ENCODE peak calls at places on chromosomes 13 and 19, in nine cellular contexts. A, C, W, R, J, Q, T, E and D are unnamed samples.

GRCh38 chr13:50701469-50701868 is 142.0 kb downstream of the DLEU7 start:
- DNase-seq in C (no peak), Q (no peak), E (no peak), R (no peak), W (no peak), T (no peak), A (no peak), J (no peak), D (no peak)

GRCh38 chr13:95083758-95084157 is 217.5 kb downstream of the ABCC4 start:
- DNase-seq in E (peak), T (no peak), J (no peak), Q (peak), R (no peak), W (no peak), C (peak), A (no peak), D (no peak)

GRCh38 chr19:55240713-55241020 is 12.1 kb upstream of the TMEM86B start:
- DNase-seq in E (no peak), Q (no peak), T (no peak), A (no peak), J (no peak), C (no peak), W (no peak), R (no peak), D (no peak)

GRCh38 chr19:42412223-42412622 is 15.0 kb downstream of the LIPE start:
- DNase-seq in W (no peak), R (no peak), E (no peak), J (peak), A (peak), C (no peak), T (no peak), Q (no peak), D (no peak)

GRCh38 chr13:42832341-42833153 is 51.2 kb downstream of the FAM216B start:
- DNase-seq in C (peak), R (no peak), T (no peak), J (no peak), Q (peak), E (no peak), A (no peak), W (no peak), D (no peak)

GRCh38 chr19:29508181-29508580 is 17.6 kb upstream of the VSTM2B start:
- DNase-seq in J (no peak), Q (no peak), C (no peak), R (no peak), W (no peak), E (no peak), T (no peak), A (no peak), D (no peak)

GRCh38 chr13:99666146-99666805 is 165.0 kb downstream of the TM9SF2 start:
- DNase-seq in Q (no peak), R (no peak), W (no peak), A (no peak), T (no peak), J (no peak), C (no peak), E (no peak), D (no peak)

GRCh38 chr13:23899555-23899954 is 2.3 kb upstream of the C1QTNF9B start:
- DNase-seq in R (peak), T (no peak), C (peak), A (peak), Q (peak), W (no peak), E (no peak), J (no peak), D (no peak)

GRCh38 chr13:28622286-28622685 is 36.6 kb upstream of the POMP start:
- DNase-seq in R (no peak), T (no peak), W (no peak), J (no peak), E (no peak), Q (no peak), C (no peak), A (no peak), D (no peak)

GRCh38 chr13:76711515-76712182 is 174.6 kb downstream of the KCTD12 start:
- DNase-seq in R (peak), J (no peak), A (no peak), T (no peak), C (peak), Q (peak), W (no peak), E (no peak), D (no peak)

GRCh38 chr13:24036115-24036514 is 124.4 kb upstream of the SPATA13 start:
- DNase-seq in Q (peak), A (no peak), R (no peak), E (no peak), W (no peak), J (no peak), T (no peak), C (peak), D (no peak)

GRCh38 chr19:13118424-13119193 is 545 bp downstream of the NACC1 start:
- DNase-seq in E (no peak), Q (peak), R (peak), W (no peak), A (peak), C (peak), T (peak), J (peak), D (no peak)

GRCh38 chr13:39048806-39049205 is 10.6 kb downstream of the NHLRC3 start:
- DNase-seq in J (no peak), Q (no peak), C (no peak), A (no peak), E (no peak), W (no peak), R (no peak), T (no peak), D (no peak)

GRCh38 chr13:107866007-107866665 is 349.2 kb downstream of the LIG4 start:
- DNase-seq in Q (peak), C (peak), J (peak), W (no peak), T (no peak), R (no peak), A (peak), E (no peak), D (no peak)

GRCh38 chr19:18418034-18418724 is 1.0 kb upstream of the SSBP4 start:
- DNase-seq in R (no peak), W (no peak), A (no peak), T (no peak), E (no peak), C (no peak), Q (no peak), J (peak), D (no peak)

GRCh38 chr13:95530178-95530577 is 22.3 kb upstream of the CLDN10 start:
- DNase-seq in W (no peak), E (peak), A (no peak), T (no peak), J (no peak), R (no peak), Q (peak), C (peak), D (no peak)

GRCh38 chr19:17220207-17220758 is 5.1 kb downstream of the USE1 start:
- DNase-seq in W (no peak), Q (peak), C (peak), E (no peak), J (no peak), T (no peak), A (no peak), R (no peak), D (no peak)

GRCh38 chr13:105428816-105429215 is 1106.6 kb downstream of the EFNB2 start:
- DNase-seq in T (no peak), C (peak), J (no peak), R (no peak), Q (peak), A (no peak), E (no peak), W (no peak), D (no peak)

GRCh38 chr19:8615813-8616596 is 5.5 kb upstream of the ADAMTS10 start:
- DNase-seq in W (no peak), J (peak), Q (peak), T (no peak), A (peak), C (peak), E (no peak), R (peak), D (no peak)

GRCh38 chr19:18203408-18203862 is 407 bp downstream of the RAB3A start:
- DNase-seq in J (no peak), W (no peak), A (no peak), T (no peak), Q (no peak), C (no peak), R (no peak), E (no peak), D (no peak)

GRCh38 chr19:13018037-13018914 is 23.0 kb downstream of the NFIX start:
- DNase-seq in Q (peak), T (no peak), J (peak), C (no peak), W (no peak), R (peak), A (peak), E (no peak), D (no peak)

DNA sequence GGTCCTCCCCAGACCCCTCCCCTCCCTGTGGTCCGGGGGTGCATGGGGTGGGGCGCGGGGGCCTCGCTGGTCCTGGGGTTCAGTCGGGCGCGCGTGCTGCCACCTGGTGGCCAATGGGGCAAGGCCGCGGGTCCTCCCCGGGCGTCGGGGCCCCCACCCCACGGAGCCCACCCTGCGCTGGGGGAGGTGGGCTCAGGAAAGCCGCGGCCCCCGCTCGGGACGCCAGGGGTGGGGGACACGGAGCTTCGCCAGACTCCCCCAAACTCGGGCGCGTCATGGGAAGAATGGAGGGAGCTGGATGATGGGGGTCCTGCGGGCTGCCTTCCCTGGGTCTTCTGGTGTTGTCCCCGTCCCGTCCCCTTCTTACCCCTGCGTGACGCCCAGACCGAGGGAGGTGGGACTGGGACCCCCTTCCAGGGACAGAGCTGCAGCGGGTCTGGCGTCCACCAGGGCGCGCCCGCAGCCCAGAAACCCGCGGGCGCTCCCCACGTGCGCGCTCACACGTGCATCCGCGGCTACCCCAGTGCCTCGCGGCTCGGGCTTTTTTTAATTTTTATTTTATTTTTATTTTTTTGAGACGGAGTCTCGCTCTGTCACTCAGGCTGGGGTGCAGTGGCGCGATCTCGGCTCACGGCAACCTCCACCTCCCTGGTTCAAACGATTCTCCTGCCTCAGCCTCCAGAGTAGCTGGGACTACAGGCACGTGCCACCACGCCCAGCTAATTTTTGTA is 19.8 kb upstream of the TCF3 start:
- DNase-seq in C (peak), T (peak), E (no peak), R (no peak), W (no peak), Q (peak), J (peak), A (peak), D (no peak)
- H3K4me3 ChIP-seq in C (no peak), T (peak), E (no peak), R (no peak), W (no peak), Q (peak), J (no peak), A (peak), D (peak)

GRCh38 chr19:38556521-38557174 is 61.1 kb downstream of the MAP4K1 start:
- DNase-seq in A (no peak), J (no peak), Q (no peak), W (no peak), C (peak), E (no peak), R (no peak), T (no peak), D (no peak)
- TF ChIP-seq CTCF in A (peak), J (peak), Q (peak), W (no peak), C (peak), E (peak), R (no peak), T (peak), D (peak)

GRCh38 chr19:15640904-15641597 is 354 bp downstream of the CYP4F3 start:
- DNase-seq in T (no peak), E (no peak), Q (no peak), J (no peak), A (no peak), R (no peak), C (no peak), W (no peak), D (no peak)
- H3K4me3 ChIP-seq in T (peak), E (no peak), Q (no peak), J (no peak), A (no peak), R (no peak), C (no peak), W (peak), D (no peak)

GRCh38 chr13:40059540-40060232 is 404.2 kb downstream of the COG6 start:
- DNase-seq in T (no peak), J (no peak), A (no peak), Q (no peak), C (peak), E (no peak), R (no peak), W (no peak), D (peak)
- TF ChIP-seq CTCF in T (no peak), J (no peak), A (no peak), Q (no peak), C (no peak), E (no peak), R (no peak), W (no peak), D (no peak)

DNA sequence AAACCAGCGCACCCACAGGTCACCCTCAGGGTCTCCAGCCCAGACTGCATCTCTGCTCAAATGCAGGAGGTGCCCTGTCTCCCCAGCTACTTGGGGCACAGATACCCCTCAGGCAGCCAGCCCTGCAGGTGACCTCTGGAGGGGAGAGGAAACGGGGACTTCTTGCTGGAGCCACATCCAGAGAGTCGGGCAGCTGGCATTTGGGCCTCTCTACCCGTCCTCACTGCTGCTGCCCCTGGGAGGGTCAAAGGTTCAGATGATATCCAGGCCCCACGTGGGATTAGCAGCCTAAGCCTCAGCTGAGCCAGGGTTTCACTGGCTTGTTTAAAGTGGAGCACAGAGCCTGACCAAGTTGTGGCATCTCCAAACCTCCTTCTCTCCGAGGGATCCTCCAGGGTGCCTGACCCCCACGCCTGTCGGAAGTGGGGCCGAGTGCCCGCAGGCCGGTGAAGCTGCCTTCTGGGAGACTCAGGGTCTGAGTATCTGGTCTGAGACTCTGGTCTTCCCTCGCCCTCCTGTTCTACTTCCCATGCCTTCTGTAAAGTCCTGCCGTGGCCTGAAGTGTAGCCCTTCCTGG is 2.2 kb downstream of the RASA3 start:
- DNase-seq in J (peak), T (no peak), R (no peak), E (no peak), C (no peak), A (peak), Q (no peak), W (no peak), D (no peak)
- H3K4me3 ChIP-seq in J (no peak), T (no peak), R (peak), E (peak), C (peak), A (peak), Q (peak), W (peak), D (peak)

DNA sequence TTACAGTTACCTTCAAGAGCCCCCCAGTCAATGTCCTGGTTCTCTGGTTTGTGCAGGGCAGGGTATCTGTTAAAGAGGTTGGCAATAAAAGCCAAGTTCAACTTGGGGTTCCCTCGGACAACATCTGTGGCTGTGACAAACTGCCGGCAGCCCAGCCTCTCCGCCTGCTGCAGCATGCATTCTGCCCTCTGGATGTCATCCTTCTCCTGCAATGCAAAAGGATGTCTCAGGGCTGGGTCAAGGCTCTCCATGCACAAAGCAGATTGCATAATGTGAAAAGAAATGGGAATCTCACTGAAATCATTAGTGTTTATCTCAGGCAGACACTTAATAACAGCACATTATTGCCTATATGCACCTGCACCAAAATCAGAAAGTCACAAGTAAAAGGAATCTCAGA is 35.1 kb downstream of the LCP1 start:
- DNase-seq in E (no peak), A (peak), R (no peak), Q (no peak), C (peak), J (peak), T (no peak), W (no peak), D (no peak)
- TF ChIP-seq CTCF in E (peak), A (peak), R (no peak), Q (no peak), C (peak), J (peak), T (peak), W (no peak), D (peak)